ENCODE peak calls at places on chromosomes 6 and 20, in four cellular contexts. I is SK-N-SH, J is K562, A is GM12878. S is an unnamed sample.

GRCh38 chr20:32457476-32457986 is 99.4 kb downstream of the ASXL1 start:
- DNase-seq in A (no peak), I (peak; percentile 99), J (peak; percentile 29), S (peak; percentile 90)

GRCh38 chr6:115811511-115811910 is 249.2 kb downstream of the FRK start:
- DNase-seq in A (no peak), I (no peak), J (no peak), S (no peak)

GRCh38 chr20:7879883-7880282 is 60.4 kb downstream of the HAO1 start:
- DNase-seq in I (no peak), J (no peak), A (no peak), S (no peak)

GRCh38 chr6:43970913-43971775 is 156.1 kb downstream of the MRPL14 start:
- DNase-seq in A (no peak), I (no peak), J (peak; percentile 72), S (no peak)

GRCh38 chr6:53615633-53616449 is 49.7 kb downstream of the KLHL31 start:
- DNase-seq in I (no peak), A (no peak), J (peak; percentile 28), S (no peak)

GRCh38 chr6:27720607-27721580 is 191.3 kb downstream of the OR2B2 start:
- DNase-seq in I (no peak), J (peak; percentile 61), A (no peak), S (peak; percentile 72)

GRCh38 chr20:57434390-57434700 is 43.1 kb downstream of the RBM38 start:
- DNase-seq in I (no peak), J (no peak), A (no peak), S (no peak)

GRCh38 chr6:84597238-84597875 is 167.0 kb downstream of the TBX18 start:
- DNase-seq in J (no peak), A (no peak), I (no peak), S (no peak)

GRCh38 chr6:33197431-33198048 is 2.9 kb downstream of the RXRB start:
- DNase-seq in A (no peak), J (peak; percentile 75), I (peak; percentile 79), S (peak; percentile 44)

GRCh38 chr20:33281550-33282146 is 1.4 kb upstream of the BPIFB1 start:
- DNase-seq in J (no peak), I (no peak), A (no peak), S (no peak)

GRCh38 chr6:161198781-161199505 is 74.9 kb downstream of the AGPAT4 start:
- DNase-seq in A (no peak), J (no peak), I (no peak), S (no peak)

DNA sequence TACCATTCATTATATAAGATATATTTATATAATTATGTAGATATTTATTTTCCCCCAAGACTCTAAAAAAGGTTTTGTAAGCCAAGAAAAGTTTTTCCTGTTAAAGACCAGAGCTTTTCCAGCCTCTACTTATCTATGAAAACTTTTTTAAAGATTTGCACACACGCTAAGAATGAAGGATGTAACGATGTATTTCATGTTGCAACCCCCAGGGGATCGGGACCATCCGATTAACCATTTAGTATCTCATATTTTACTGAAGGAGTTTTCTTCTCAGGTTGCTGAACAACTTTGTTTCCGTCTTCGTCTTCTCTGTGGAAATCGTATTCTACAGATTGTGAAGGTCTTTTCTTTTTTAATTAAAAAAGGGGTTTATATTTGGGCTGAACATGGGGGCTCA is 70.0 kb upstream of the SASH1 start:
- DNase-seq in J (no peak), I (no peak), A (no peak), S (no peak)
- TF ChIP-seq CTCF in J (no peak), I (peak; percentile 24), A (no peak), S (no peak)

GRCh38 chr6:96499781-96500180 is 21.8 kb upstream of the UFL1 start:
- DNase-seq in A (no peak), J (no peak), I (no peak), S (peak; percentile 18)
- TF ChIP-seq USF1 in A (no peak), J (no peak), I (no peak), S (no peak)

GRCh38 chr6:34791164-34791841 is 580 bp upstream of the BLTP3A start:
- DNase-seq in A (no peak), I (peak; percentile 78), J (peak; percentile 58), S (peak; percentile 63)
- TF ChIP-seq CTCF in A (peak; percentile 6), I (peak; percentile 47), J (peak; percentile 59), S (no peak)

DNA sequence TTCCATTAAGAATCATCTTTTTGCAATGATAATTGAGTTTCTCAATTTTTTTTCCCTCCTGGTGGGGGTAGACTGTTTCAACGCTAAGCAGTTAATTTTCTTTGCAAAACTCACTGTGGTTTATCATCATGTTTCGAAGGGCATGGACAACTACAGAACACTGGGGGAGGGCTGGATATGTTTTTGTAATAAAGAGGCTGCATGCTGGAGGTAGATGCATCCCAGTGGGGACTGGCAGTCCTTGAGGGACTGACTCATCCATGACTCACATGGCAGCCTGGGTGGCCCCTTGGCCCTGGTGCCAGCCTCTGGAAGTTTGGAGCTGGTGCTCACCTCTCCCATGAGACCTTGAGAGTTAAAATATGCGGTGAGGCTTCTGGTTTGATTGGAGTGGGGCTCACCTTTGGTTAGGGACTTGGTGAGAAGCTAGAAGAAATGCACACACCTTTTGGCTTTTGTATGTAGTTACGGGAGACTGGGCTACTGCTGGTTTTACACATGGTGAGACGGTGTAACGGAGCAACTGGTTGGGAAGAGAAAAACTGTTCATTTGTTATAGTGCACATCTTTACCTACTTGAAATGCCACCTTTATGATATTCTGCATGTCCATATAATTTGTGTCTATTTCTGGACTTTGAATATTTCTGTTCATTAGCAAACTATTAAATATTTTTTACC is 31.4 kb downstream of the TIAM2 start:
- DNase-seq in J (no peak), I (no peak), A (no peak), S (no peak)
- TF ChIP-seq USF1 in J (no peak), I (peak; percentile 7), A (no peak), S (no peak)

GRCh38 chr6:39178235-39178634 is 51.0 kb downstream of the KCNK5 start:
- DNase-seq in A (no peak), J (no peak), I (no peak), S (no peak)

GRCh38 chr6:39178804-39179203 is 50.5 kb downstream of the KCNK5 start:
- DNase-seq in I (no peak), J (no peak), A (no peak), S (no peak)

GRCh38 chr6:39184906-39185580 is 44.2 kb downstream of the KCNK5 start:
- DNase-seq in I (no peak), A (no peak), J (no peak), S (no peak)

GRCh38 chr6:39181333-39181732 is 47.9 kb downstream of the KCNK5 start:
- DNase-seq in I (no peak), A (no peak), J (no peak), S (no peak)

GRCh38 chr6:39182604-39183003 is 46.7 kb downstream of the KCNK5 start:
- DNase-seq in I (no peak), J (no peak), A (no peak), S (no peak)
- TF ChIP-seq CTCF in I (no peak), J (no peak), A (no peak), S (no peak)

DNA sequence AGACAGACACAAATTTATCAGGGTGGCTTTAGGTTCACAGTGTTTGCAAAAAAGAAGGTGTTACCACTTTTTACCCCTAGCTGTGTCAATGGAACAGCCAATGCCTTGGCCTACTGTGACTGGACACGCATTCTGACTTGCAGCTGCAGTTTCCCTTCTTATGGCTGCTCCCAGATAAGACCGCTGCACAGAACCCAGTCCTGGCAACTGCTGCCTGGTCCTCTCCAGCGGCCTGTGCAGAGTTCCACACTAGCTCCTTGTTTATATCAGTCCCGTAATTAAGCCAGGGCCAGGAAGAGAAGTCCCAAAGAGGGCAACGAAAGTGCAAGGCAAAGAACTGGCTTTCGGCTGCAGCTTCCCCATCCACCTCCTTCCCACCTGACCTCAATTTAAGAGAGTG is 283.0 kb downstream of the FOXC1 start:
- DNase-seq in I (no peak), J (no peak), A (no peak), S (no peak)
- TF ChIP-seq USF1 in I (no peak), J (no peak), A (no peak), S (no peak)

GRCh38 chr6:17091122-17091521 is 10.7 kb upstream of the STMND1 start:
- DNase-seq in A (no peak), J (no peak), I (no peak), S (no peak)
- TF ChIP-seq CTCF in A (peak; percentile 15), J (no peak), I (peak; percentile 62), S (no peak)

GRCh38 chr6:41799517-41799916 is 12.0 kb downstream of the TOMM6 start:
- DNase-seq in J (no peak), I (no peak), A (no peak), S (no peak)

GRCh38 chr6:41798901-41799300 is 11.4 kb downstream of the TOMM6 start:
- DNase-seq in A (no peak), J (no peak), I (no peak), S (no peak)

GRCh38 chr6:41796474-41796873 is 9.0 kb downstream of the TOMM6 start:
- DNase-seq in J (no peak), A (no peak), I (no peak), S (no peak)

GRCh38 chr6:41805830-41806774 is 18.6 kb downstream of the TOMM6 start:
- DNase-seq in J (no peak), A (no peak), I (no peak), S (no peak)

DNA sequence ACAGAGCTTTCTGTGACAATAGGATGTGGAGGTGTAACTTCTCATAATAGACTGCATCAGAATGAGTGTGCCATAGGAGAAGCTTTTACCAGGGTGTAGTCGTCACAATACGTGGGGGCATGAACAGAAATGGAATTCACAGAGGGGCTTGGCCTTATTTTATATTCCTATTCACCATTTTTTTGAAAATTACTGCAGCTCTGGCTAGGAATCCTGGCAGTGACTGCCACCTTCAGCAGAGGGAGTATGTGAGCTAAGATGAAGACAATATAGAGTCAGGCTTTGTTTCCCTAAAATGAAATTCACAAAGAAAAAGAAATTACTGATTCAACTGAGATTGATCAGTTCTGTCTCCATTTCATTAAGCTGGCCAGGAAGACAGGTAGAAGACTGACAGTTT is 13.9 kb downstream of the TOMM6 start:
- DNase-seq in I (no peak), A (no peak), J (no peak), S (no peak)
- TF ChIP-seq USF1 in I (no peak), A (no peak), J (no peak), S (no peak)